ENCODE peak calls at places on chromosomes 11 and 22, in four cellular contexts. R, N, X and D are unnamed samples. For H3K36me3, the result is how much of the 10 kb centered on the place peaks cover.

GRCh38 chr11:69512790-69513189 is 31.3 kb downstream of the LINC01488 start:
- DNase-seq in N (peak), X (no peak), R (no peak), D (peak)

GRCh38 chr11:62273789-62274275 is 3.9 kb downstream of the SCGB2A2 start:
- DNase-seq in X (no peak), N (no peak), R (no peak), D (peak)

GRCh38 chr11:75406338-75406777 is 7.0 kb downstream of the RPS3 start:
- DNase-seq in N (no peak), X (no peak), R (no peak), D (peak)

GRCh38 chr11:18617688-18618340 is 16.3 kb downstream of the SPTY2D1 start:
- DNase-seq in X (no peak), R (no peak), N (no peak), D (no peak)

GRCh38 chr11:19976281-19976941 is 183.9 kb downstream of the DBX1 start:
- DNase-seq in N (no peak), X (no peak), R (no peak), D (no peak)

GRCh38 chr11:40161855-40162410 is 1297.5 kb downstream of the LRRC4C start:
- DNase-seq in R (no peak), N (no peak), X (no peak), D (no peak)

GRCh38 chr11:66904055-66904454 is 47.2 kb downstream of the LRFN4 start:
- DNase-seq in X (no peak), N (no peak), R (no peak), D (no peak)

GRCh38 chr11:34602245-34602644 is 18.6 kb upstream of the EHF start:
- DNase-seq in X (peak), R (no peak), N (no peak), D (no peak)

DNA sequence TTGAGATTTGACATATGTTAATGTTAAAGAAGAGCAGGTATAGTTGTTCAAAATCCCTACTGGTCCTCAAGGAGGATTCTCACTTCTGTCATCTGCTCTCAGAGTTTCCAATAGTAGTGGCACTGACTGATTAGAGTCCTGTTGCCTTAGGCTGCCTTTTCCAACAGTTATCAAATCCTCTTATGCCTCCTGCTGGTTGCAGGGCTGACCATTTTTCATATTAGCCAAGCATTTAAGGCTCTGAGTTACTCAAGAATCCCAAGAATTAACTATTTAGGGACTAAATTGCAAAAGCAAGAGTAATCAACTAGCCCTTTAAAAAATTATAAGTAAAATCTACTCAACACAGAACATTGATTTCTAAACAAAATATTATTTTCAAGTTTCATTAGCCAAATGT is 212.0 kb upstream of the CHORDC1 start:
- DNase-seq in R (no peak), X (no peak), N (no peak), D (peak)
- TF ChIP-seq CTCF in R (no peak), X (no peak), N (no peak), D (peak)

GRCh38 chr11:85736121-85736520 is 50.1 kb upstream of the CCDC89 start:
- DNase-seq in N (no peak), R (no peak), X (no peak), D (no peak)

GRCh38 chr11:85742873-85743275 is 56.9 kb upstream of the CCDC89 start:
- DNase-seq in N (no peak), X (no peak), R (no peak), D (no peak)

GRCh38 chr11:85742348-85742747 is 56.4 kb upstream of the CCDC89 start:
- DNase-seq in N (no peak), R (no peak), X (no peak), D (no peak)

GRCh38 chr11:85737738-85738137 is 51.7 kb upstream of the CCDC89 start:
- DNase-seq in R (no peak), X (no peak), N (no peak), D (no peak)

DNA sequence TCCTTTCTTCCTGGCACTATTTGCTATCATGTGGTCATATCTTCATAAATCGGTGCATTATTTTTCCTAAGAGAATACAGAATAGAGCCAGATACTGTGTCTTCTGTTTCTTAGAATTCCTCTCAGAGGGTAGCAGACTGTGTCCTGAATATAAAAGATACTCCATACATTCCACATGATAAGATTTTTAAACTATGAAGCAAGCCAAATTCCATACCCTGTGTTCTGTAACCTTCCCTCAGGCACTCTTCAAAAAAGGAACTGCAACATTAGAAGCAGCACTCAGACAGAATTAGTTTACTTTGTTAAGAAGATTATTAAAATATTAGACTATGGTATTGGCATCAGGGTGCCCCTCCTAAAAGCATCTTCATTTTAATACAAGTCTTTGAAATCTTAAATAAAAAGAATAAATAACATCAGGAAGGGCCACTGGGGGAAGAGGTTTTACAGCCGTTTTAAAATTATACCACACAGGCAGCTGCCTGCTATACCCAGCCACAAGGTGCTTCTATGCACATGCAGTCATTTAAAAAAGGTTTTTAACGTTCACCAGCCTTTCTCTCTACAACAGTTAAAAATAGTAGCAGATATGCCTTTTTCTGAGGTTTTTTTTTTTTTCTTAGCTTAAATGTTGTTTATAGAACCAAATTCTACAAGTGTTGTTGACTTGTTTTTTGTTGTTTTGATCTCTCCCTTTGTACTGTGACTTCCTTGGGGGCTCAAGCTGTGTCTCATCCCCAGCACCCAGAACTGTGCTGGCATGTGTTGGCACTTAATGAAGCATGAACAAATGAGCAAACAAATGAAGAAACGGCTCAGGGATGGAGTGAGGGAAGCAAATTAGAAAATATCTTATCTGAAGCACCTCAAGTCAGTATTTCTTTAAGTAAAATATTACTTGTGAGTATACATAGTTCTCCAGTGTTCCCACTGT is 54.7 kb upstream of the CCDC89 start:
- DNase-seq in N (no peak), R (no peak), X (no peak), D (no peak)
- H3K27ac ChIP-seq in N (no peak), R (no peak), X (no peak), D (no peak)

DNA sequence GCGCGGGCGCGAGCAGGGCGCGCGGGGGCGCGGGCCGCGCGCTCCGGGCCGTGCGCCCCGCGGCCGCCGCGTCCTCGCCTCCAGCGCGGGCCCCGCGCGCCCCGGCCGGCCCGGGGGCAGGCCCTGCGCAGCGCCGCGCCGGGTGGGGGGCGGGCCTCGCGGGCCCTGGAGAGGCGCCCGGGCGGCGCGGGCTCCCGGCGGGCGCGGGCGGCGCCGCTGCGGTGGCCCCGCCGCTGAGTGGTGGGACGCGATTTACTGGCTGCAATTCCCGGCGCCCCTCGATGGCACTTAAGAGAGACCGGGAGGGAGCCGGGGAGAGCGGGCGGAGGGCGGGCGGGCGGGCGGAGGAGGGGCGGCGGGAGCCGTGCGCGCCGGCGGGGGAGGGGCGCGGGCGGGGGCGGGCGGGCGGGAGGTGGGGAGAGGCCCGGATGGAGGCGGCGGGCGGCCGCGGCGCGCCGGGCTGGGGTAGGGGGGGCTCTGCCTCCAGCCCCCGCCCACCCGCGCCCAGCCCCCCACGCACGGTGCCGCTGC is 73.2 kb upstream of the TCF20 start:
- DNase-seq in X (no peak), R (no peak), N (peak), D (no peak)
- H3K36me3 ChIP-seq in X (under half), R (under half), N (under half), D (under half)

GRCh38 chr22:35329114-35329847 is 29.6 kb downstream of the TOM1 start:
- DNase-seq in N (peak), R (no peak), X (no peak), D (no peak)
- TF ChIP-seq CTCF in N (peak), R (peak), X (no peak), D (no peak)

GRCh38 chr11:118888398-118888797 is 4.7 kb downstream of the CXCR5 start:
- DNase-seq in R (no peak), X (no peak), N (peak), D (no peak)
- H3K27ac ChIP-seq in R (no peak), X (peak), N (peak), D (peak)

DNA sequence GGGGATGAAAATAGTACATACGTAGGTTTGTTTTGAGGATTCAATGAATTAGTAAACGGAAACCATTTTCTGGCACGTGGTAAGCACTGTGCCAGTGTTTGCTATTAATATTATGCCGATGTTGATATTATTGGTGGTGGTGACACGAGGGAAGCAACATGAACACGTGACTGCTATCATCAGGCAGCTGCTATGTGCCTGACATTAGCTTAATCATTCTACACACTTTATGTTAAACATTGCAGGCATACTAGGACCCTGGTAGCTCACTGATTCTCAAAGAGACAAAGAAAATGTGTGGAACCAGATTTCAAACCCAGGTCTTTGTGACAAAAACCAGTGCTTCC is 656 bp downstream of the SRRD start:
- DNase-seq in X (no peak), R (peak), N (no peak), D (no peak)
- H3K36me3 ChIP-seq in X (under half), R (under half), N (under half), D (under half)

GRCh38 chr11:131883332-131883731 is 512.9 kb downstream of the NTM start:
- DNase-seq in R (no peak), N (no peak), X (no peak), D (no peak)
- TF ChIP-seq CTCF in R (no peak), N (no peak), X (no peak), D (peak)

GRCh38 chr11:72692498-72693237 is 18.4 kb upstream of the PDE2A start:
- DNase-seq in X (no peak), R (no peak), N (no peak), D (no peak)
- H3K27ac ChIP-seq in X (no peak), R (no peak), N (no peak), D (no peak)

GRCh38 chr11:978073-978720 is 52.5 kb downstream of the AP2A2 start:
- DNase-seq in R (no peak), X (no peak), N (peak), D (no peak)
- H3K36me3 ChIP-seq in R (under half), X (half or more), N (under half), D (under half)